ENCODE peak calls at places on chromosome X, in seven cellular contexts. G is MM.1S; D is NCI-H446 treated with DMSO at 0.1 percent for 48 hours; L is neural crest cell; X is NCI-H1092; A is stimulated activated CD4-positive, alpha-beta T cell treated with anti-CD3 and anti-CD28 coated beads, Interleukin-4, amount 100 ng/mL, for 4 hours; H is fibroblast of mammary gland. I is an unnamed sample.

GRCh38 chrX:123087326-123087725 is 96.8 kb upstream of the GRIA3 start:
- DNase-seq in H (peak; percentile 80), G (no peak), L (no peak), X (no peak), D (no peak), A (no peak), I (no peak)

GRCh38 chrX:24242649-24243556 is 71.0 kb downstream of the SUPT20HL2 start:
- DNase-seq in X (no peak), G (peak; percentile 80), L (no peak), H (peak; percentile 96), A (no peak), D (peak; percentile 24), I (no peak)

GRCh38 chrX:10486373-10486772 is 134.0 kb downstream of the MID1 start:
- DNase-seq in A (no peak), G (no peak), D (no peak), L (no peak), H (peak; percentile 87), X (no peak), I (no peak)

GRCh38 chrX:920234-920799 is 289.7 kb downstream of the SHOX start:
- DNase-seq in L (no peak), X (no peak), D (no peak), A (no peak), H (peak; percentile 23), G (no peak), I (no peak)

GRCh38 chrX:68829594-68830485 is 1.0 kb downstream of the EFNB1 start:
- DNase-seq in A (no peak), H (peak; percentile 12), G (no peak), D (no peak), L (no peak), X (no peak), I (peak; percentile 46)

GRCh38 chrX:63922221-63922620 is 137.2 kb upstream of the ARHGEF9 start:
- DNase-seq in H (peak; percentile 9), A (no peak), X (no peak), G (no peak), D (no peak), L (no peak), I (no peak)

GRCh38 chrX:40468033-40468979 is 112.5 kb upstream of the ATP6AP2 start:
- DNase-seq in D (no peak), A (peak; percentile 5), X (peak; percentile 34), H (peak; percentile 11), G (peak; percentile 45), L (peak; percentile 22), I (peak; percentile 27)

GRCh38 chrX:10952619-10953018 is 158.5 kb upstream of the HCCS start:
- DNase-seq in D (no peak), H (peak; percentile 16), L (no peak), G (no peak), X (no peak), A (no peak), I (no peak)

GRCh38 chrX:94435799-94436198 is 761.8 kb downstream of the FAM133A start:
- DNase-seq in D (no peak), H (no peak), L (no peak), A (no peak), X (no peak), G (no peak), I (no peak)

GRCh38 chrX:11334165-11334564 is 41.0 kb downstream of the AMELX start:
- DNase-seq in G (peak; percentile 18), A (no peak), H (peak; percentile 20), L (no peak), D (no peak), X (no peak), I (no peak)

GRCh38 chrX:30900227-30900626 is 11.2 kb upstream of the TAB3 start:
- DNase-seq in L (no peak), D (no peak), A (no peak), G (no peak), H (no peak), X (no peak), I (no peak)

GRCh38 chrX:38233891-38234807 is 13.5 kb upstream of the SRPX start:
- DNase-seq in G (no peak), X (no peak), D (peak; percentile 29), L (no peak), H (peak; percentile 96), A (no peak), I (no peak)

GRCh38 chrX:154368630-154369452 is 5.6 kb downstream of the FLNA start:
- DNase-seq in L (no peak), A (peak; percentile 91), X (no peak), H (peak; percentile 95), G (peak; percentile 18), D (no peak), I (peak; percentile 87)

GRCh38 chrX:40018021-40018420 is 79.7 kb downstream of the BCOR start:
- DNase-seq in H (no peak), X (no peak), G (no peak), L (no peak), D (no peak), A (no peak), I (no peak)

GRCh38 chrX:10634681-10635161 is 14.3 kb upstream of the MID1 start:
- DNase-seq in G (no peak), D (no peak), X (no peak), A (no peak), L (no peak), H (peak; percentile 92), I (no peak)

GRCh38 chrX:154096140-154097002 is 1.1 kb downstream of the MECP2 start:
- DNase-seq in A (no peak), G (peak; percentile 52), H (peak; percentile 56), D (no peak), X (no peak), L (no peak), I (no peak)

GRCh38 chrX:40148439-40149285 is 50.9 kb upstream of the BCOR start:
- DNase-seq in G (no peak), D (no peak), L (no peak), X (no peak), A (no peak), H (no peak), I (no peak)

GRCh38 chrX:19678941-19679340 is 163.6 kb upstream of the MAP3K15 start:
- DNase-seq in X (no peak), H (no peak), A (no peak), L (no peak), G (no peak), D (no peak), I (no peak)

GRCh38 chrX:75547783-75548182 is 24.9 kb upstream of the ZDHHC15 start:
- DNase-seq in L (no peak), H (no peak), G (no peak), D (no peak), X (no peak), A (no peak), I (no peak)

GRCh38 chrX:10761447-10761846 is 141.1 kb upstream of the MID1 start:
- DNase-seq in G (no peak), A (no peak), D (no peak), L (no peak), H (no peak), X (no peak), I (no peak)

GRCh38 chrX:100643943-100644587 is at the start of gene SRPX2:
- DNase-seq in A (no peak), H (peak; percentile 92), X (no peak), L (no peak), D (peak; percentile 3), G (no peak), I (peak; percentile 64)

GRCh38 chrX:115491766-115492165 is 69.2 kb upstream of the PLS3 start:
- DNase-seq in X (no peak), H (peak; percentile 26), A (no peak), G (no peak), L (no peak), D (no peak), I (no peak)

GRCh38 chrX:153688534-153688899 is 791 bp downstream of the SLC6A8 start:
- DNase-seq in H (no peak), L (no peak), G (no peak), A (no peak), X (no peak), D (no peak), I (no peak)

GRCh38 chrX:153861733-153862300 is 24.2 kb downstream of the L1CAM start:
- DNase-seq in X (no peak), H (no peak), L (no peak), G (no peak), A (no peak), D (no peak), I (no peak)

GRCh38 chrX:94524867-94525266 is 850.9 kb downstream of the FAM133A start:
- DNase-seq in A (no peak), G (peak; percentile 52), L (no peak), H (no peak), X (no peak), D (no peak), I (no peak)

GRCh38 chrX:32987139-32987538 is 224.2 kb downstream of the DMD start:
- DNase-seq in A (no peak), D (no peak), H (no peak), G (no peak), X (no peak), L (no peak), I (no peak)

GRCh38 chrX:15349046-15349445 is 13.7 kb upstream of the PIGA start:
- DNase-seq in G (peak; percentile 47), L (peak; percentile 48), A (no peak), D (peak; percentile 44), X (peak; percentile 68), H (peak; percentile 79), I (no peak)

GRCh38 chrX:133813991-133814390 is 171.4 kb downstream of the GPC3 start:
- DNase-seq in G (no peak), X (no peak), A (no peak), L (no peak), H (peak; percentile 9), D (no peak), I (no peak)

GRCh38 chrX:107448625-107449468 is 605 bp upstream of the FRMPD3 start:
- DNase-seq in G (peak; percentile 29), A (no peak), L (peak; percentile 8), X (peak; percentile 32), D (no peak), H (no peak), I (no peak)

GRCh38 chrX:1717326-1717725 is 102.5 kb downstream of the ASMT start:
- DNase-seq in H (no peak), A (no peak), D (no peak), X (no peak), L (no peak), G (no peak), I (no peak)